ENCODE peak calls at places on chromosome 1, in four cellular contexts. F, D, U and O are unnamed samples.

GRCh38 chr1:59570524-59570923 is 244.2 kb upstream of the HOOK1 start:
- DNase-seq in F (no peak), U (no peak), D (no peak), O (peak)

GRCh38 chr1:22543679-22544078 is 19.6 kb upstream of the EPHA8 start:
- DNase-seq in F (no peak), D (no peak), U (no peak), O (no peak)

GRCh38 chr1:212215910-212216309 is 69.3 kb upstream of the PPP2R5A start:
- DNase-seq in U (no peak), F (no peak), D (no peak), O (no peak)

GRCh38 chr1:156387899-156388813 is 19.1 kb downstream of the RHBG start:
- DNase-seq in D (no peak), F (no peak), U (peak), O (no peak)

GRCh38 chr1:45677751-45678245 is 8.5 kb downstream of the GPBP1L1 start:
- DNase-seq in D (no peak), U (no peak), F (no peak), O (no peak)

GRCh38 chr1:65147424-65148177 is 402 bp upstream of the AK4 start:
- DNase-seq in U (peak), F (no peak), D (peak), O (no peak)

GRCh38 chr1:40794915-40795715 is 11.5 kb downstream of the KCNQ4 start:
- DNase-seq in D (no peak), F (no peak), U (no peak), O (no peak)

GRCh38 chr1:209675567-209676154 is 449 bp downstream of the G0S2 start:
- DNase-seq in U (peak), F (no peak), D (no peak), O (no peak)

GRCh38 chr1:178693368-178693767 is 31.7 kb upstream of the RALGPS2 start:
- DNase-seq in D (no peak), F (no peak), U (no peak), O (no peak)

GRCh38 chr1:24071941-24072340 is 40.0 kb downstream of the MYOM3 start:
- DNase-seq in F (no peak), U (no peak), D (no peak), O (no peak)

GRCh38 chr1:153133267-153133666 is 17.4 kb downstream of the SPRR2G start:
- DNase-seq in F (no peak), U (no peak), D (no peak), O (no peak)

GRCh38 chr1:244678687-244679086 is 25.8 kb downstream of the DESI2 start:
- DNase-seq in F (no peak), D (no peak), U (no peak), O (no peak)

GRCh38 chr1:83058327-83058726 is 940.6 kb downstream of the TTLL7 start:
- DNase-seq in U (no peak), F (no peak), D (no peak), O (no peak)

GRCh38 chr1:65772607-65773006 is 20.1 kb upstream of the PDE4B start:
- DNase-seq in F (no peak), D (no peak), U (no peak), O (peak)

GRCh38 chr1:70290248-70290647 is 64.3 kb downstream of the ANKRD13C start:
- DNase-seq in D (no peak), F (no peak), U (no peak), O (no peak)

GRCh38 chr1:54380285-54380882 is 25.8 kb downstream of the SSBP3 start:
- DNase-seq in F (no peak), D (no peak), U (no peak), O (no peak)

GRCh38 chr1:216621536-216621935 is 101.7 kb downstream of the ESRRG start:
- DNase-seq in F (no peak), U (no peak), D (no peak), O (no peak)

GRCh38 chr1:53368314-53369033 is 40.6 kb upstream of the LRP8 start:
- DNase-seq in F (no peak), D (no peak), U (no peak), O (no peak)

GRCh38 chr1:48697066-48697707 is 79.5 kb downstream of the BEND5 start:
- DNase-seq in U (peak), D (peak), F (peak), O (no peak)

GRCh38 chr1:20753589-20753988 is 21.1 kb upstream of the SH2D5 start:
- DNase-seq in F (no peak), U (no peak), D (no peak), O (no peak)

GRCh38 chr1:71587961-71588360 is 507.1 kb upstream of the ZRANB2 start:
- DNase-seq in F (no peak), U (no peak), D (no peak), O (no peak)

GRCh38 chr1:207352560-207352959 is 31.1 kb downstream of the CD55 start:
- DNase-seq in U (no peak), D (no peak), F (no peak), O (no peak)

GRCh38 chr1:51551081-51551480 is 32.0 kb upstream of the EPS15 start:
- DNase-seq in D (no peak), F (no peak), U (no peak), O (no peak)